ENCODE peak calls at places on chromosome 12, in ten cellular contexts. V, L, K, W, N, F, J, I, P and O are unnamed samples.

GRCh38 chr12:57715786-57716185 is 21.9 kb downstream of the OS9 start:
- DNase-seq in P (no peak), L (no peak), F (no peak), K (no peak), W (no peak), V (no peak), N (no peak), J (no peak), I (no peak), O (no peak)

GRCh38 chr12:5792350-5792749 is 152.7 kb downstream of the ANO2 start:
- DNase-seq in L (no peak), W (no peak), J (no peak), N (no peak), V (no peak), I (no peak), P (peak), F (no peak), K (no peak), O (no peak)

GRCh38 chr12:10901427-10901826 is 7.9 kb downstream of the TAS2R13 start:
- DNase-seq in I (no peak), W (no peak), F (no peak), N (no peak), J (no peak), K (no peak), P (no peak), L (no peak), V (no peak), O (peak)

GRCh38 chr12:62260733-62261683 is 804 bp downstream of the USP15 start:
- DNase-seq in W (peak), N (peak), K (no peak), J (peak), F (no peak), L (peak), V (peak), P (peak), I (no peak), O (peak)

GRCh38 chr12:12837025-12837872 is 24.1 kb downstream of the DDX47 start:
- DNase-seq in J (peak), K (peak), P (peak), F (peak), L (peak), I (peak), V (peak), N (peak), W (peak), O (peak)

GRCh38 chr12:103771466-103771865 is 69.6 kb downstream of the NT5DC3 start:
- DNase-seq in J (no peak), V (peak), N (no peak), I (no peak), K (no peak), P (peak), F (no peak), W (no peak), L (peak), O (peak)

GRCh38 chr12:49482095-49483051 is 56.5 kb upstream of the KCNH3 start:
- DNase-seq in F (peak), N (no peak), J (no peak), L (no peak), P (peak), W (no peak), V (no peak), I (no peak), K (no peak), O (no peak)

GRCh38 chr12:121893901-121894540 is 5.4 kb downstream of the PSMD9 start:
- DNase-seq in V (peak), K (no peak), W (peak), P (peak), F (no peak), L (no peak), J (peak), N (peak), I (no peak), O (peak)

GRCh38 chr12:15855646-15856045 is 26.5 kb upstream of the STRAP start:
- DNase-seq in K (no peak), W (no peak), I (no peak), F (no peak), J (no peak), N (no peak), V (peak), L (no peak), P (peak), O (peak)

GRCh38 chr12:57086951-57087688 is 1.8 kb upstream of the NAB2 start:
- DNase-seq in L (peak), P (peak), I (peak), N (peak), F (no peak), V (peak), W (peak), J (peak), K (peak), O (peak)

GRCh38 chr12:54439096-54439495 is 20.0 kb upstream of the ITGA5 start:
- DNase-seq in I (no peak), F (no peak), N (no peak), V (no peak), W (no peak), L (no peak), K (no peak), J (no peak), P (no peak), O (no peak)

GRCh38 chr12:80860206-80860605 is 77.5 kb downstream of the LIN7A start:
- DNase-seq in V (no peak), L (no peak), F (no peak), J (no peak), K (no peak), W (no peak), P (no peak), N (no peak), I (no peak), O (peak)

GRCh38 chr12:27226319-27226984 is 17.6 kb upstream of the STK38L start:
- DNase-seq in W (no peak), K (no peak), V (no peak), I (no peak), L (no peak), F (no peak), N (no peak), P (no peak), J (no peak), O (peak)

GRCh38 chr12:125633686-125634085 is 568.5 kb downstream of the AACS start:
- DNase-seq in V (no peak), K (no peak), F (no peak), N (no peak), J (no peak), P (no peak), I (no peak), L (no peak), W (no peak), O (no peak)

GRCh38 chr12:119669744-119670472 is 2.0 kb downstream of the PRKAB1 start:
- DNase-seq in W (no peak), F (no peak), L (no peak), I (no peak), J (no peak), N (no peak), K (no peak), V (peak), P (no peak), O (no peak)

GRCh38 chr12:89863332-89863938 is 154.8 kb upstream of the ATP2B1 start:
- DNase-seq in K (no peak), P (no peak), V (no peak), F (no peak), N (peak), J (peak), I (no peak), W (no peak), L (no peak), O (no peak)

GRCh38 chr12:103571286-103571685 is 15.8 kb upstream of the STAB2 start:
- DNase-seq in I (no peak), F (no peak), L (peak), W (peak), P (no peak), K (no peak), N (no peak), V (no peak), J (no peak), O (no peak)

GRCh38 chr12:133204264-133204603 is 22.9 kb downstream of the ZNF268 start:
- DNase-seq in P (no peak), J (no peak), V (no peak), K (no peak), L (no peak), N (no peak), W (no peak), I (no peak), F (no peak), O (no peak)

GRCh38 chr12:129073157-129073915 is 220.1 kb downstream of the GLT1D1 start:
- DNase-seq in J (no peak), F (no peak), K (no peak), I (no peak), N (no peak), L (no peak), P (no peak), W (no peak), V (no peak), O (no peak)

GRCh38 chr12:122947352-122947792 is 18.9 kb downstream of the ABCB9 start:
- DNase-seq in I (no peak), F (no peak), V (no peak), L (no peak), J (no peak), W (no peak), P (no peak), K (no peak), N (no peak), O (no peak)

GRCh38 chr12:67710582-67710981 is 62.0 kb downstream of the DYRK2 start:
- DNase-seq in L (no peak), K (no peak), V (peak), F (no peak), I (no peak), W (no peak), J (no peak), N (no peak), P (peak), O (no peak)

GRCh38 chr12:14854586-14855163 is 11.3 kb upstream of the ART4 start:
- DNase-seq in K (no peak), P (peak), I (no peak), W (no peak), J (no peak), L (no peak), V (no peak), N (peak), F (no peak), O (peak)

GRCh38 chr12:12590961-12591360 is 20.7 kb upstream of the CREBL2 start:
- DNase-seq in P (no peak), J (no peak), I (no peak), K (no peak), V (no peak), F (no peak), L (no peak), W (no peak), N (no peak), O (no peak)

GRCh38 chr12:4169522-4169921 is 104.0 kb upstream of the CCND2 start:
- DNase-seq in K (no peak), F (no peak), V (no peak), I (no peak), L (no peak), J (no peak), P (no peak), W (no peak), N (no peak), O (no peak)

GRCh38 chr12:108757842-108758241 is 26.5 kb upstream of the CORO1C start:
- DNase-seq in V (no peak), L (no peak), W (peak), F (no peak), I (no peak), K (no peak), J (no peak), N (no peak), P (no peak), O (no peak)

GRCh38 chr12:51915003-51915625 is 7.8 kb downstream of the ACVRL1 start:
- DNase-seq in N (no peak), J (no peak), F (no peak), K (no peak), V (no peak), L (no peak), P (no peak), W (no peak), I (peak), O (no peak)

GRCh38 chr12:69583203-69583602 is 2.1 kb upstream of the CCT2 start:
- DNase-seq in K (no peak), I (no peak), V (peak), J (no peak), F (no peak), L (no peak), N (peak), W (peak), P (no peak), O (peak)

GRCh38 chr12:109253913-109254544 is 55.1 kb downstream of the FOXN4 start:
- DNase-seq in I (no peak), V (no peak), N (no peak), J (no peak), W (no peak), K (no peak), P (no peak), F (no peak), L (no peak), O (no peak)